ENCODE peak calls at places on chromosomes 16 and 17, in seven cellular contexts. One of them, this sample, is unnamed.

GRCh38 chr16:1354815-1355214 is 3.1 kb downstream of the GNPTG start:
- DNase-seq in left ventricle myocardium inferior: no peak
- DNase-seq in NCI-H2107: no peak
- DNase-seq in retina: no peak
- DNase-seq in epithelial cell of proximal tubule: no peak
- DNase-seq in cardiac muscle cell: no peak
- DNase-seq in WTC11: no peak
- DNase-seq in this sample: no peak

GRCh38 chr16:49776085-49776501 is 79.8 kb downstream of the ZNF423 start:
- DNase-seq in left ventricle myocardium inferior: peak
- DNase-seq in NCI-H2107: no peak
- DNase-seq in retina: peak
- DNase-seq in epithelial cell of proximal tubule: no peak
- DNase-seq in cardiac muscle cell: peak
- DNase-seq in WTC11: peak
- DNase-seq in this sample: no peak

GRCh38 chr17:6551909-6552768 is 4.2 kb downstream of the PITPNM3 start:
- DNase-seq in left ventricle myocardium inferior: no peak
- DNase-seq in NCI-H2107: no peak
- DNase-seq in retina: no peak
- DNase-seq in epithelial cell of proximal tubule: no peak
- DNase-seq in cardiac muscle cell: no peak
- DNase-seq in WTC11: no peak
- DNase-seq in this sample: no peak

GRCh38 chr17:75815399-75815798 is 28.8 kb downstream of the UNC13D start:
- DNase-seq in left ventricle myocardium inferior: no peak
- DNase-seq in NCI-H2107: no peak
- DNase-seq in retina: no peak
- DNase-seq in epithelial cell of proximal tubule: no peak
- DNase-seq in cardiac muscle cell: no peak
- DNase-seq in WTC11: no peak
- DNase-seq in this sample: no peak

GRCh38 chr16:55645986-55646385 is 9.8 kb upstream of the SLC6A2 start:
- DNase-seq in left ventricle myocardium inferior: no peak
- DNase-seq in NCI-H2107: no peak
- DNase-seq in retina: no peak
- DNase-seq in epithelial cell of proximal tubule: no peak
- DNase-seq in cardiac muscle cell: no peak
- DNase-seq in WTC11: no peak
- DNase-seq in this sample: no peak

GRCh38 chr17:66398059-66398458 is 95.6 kb downstream of the PRKCA start:
- DNase-seq in left ventricle myocardium inferior: no peak
- DNase-seq in NCI-H2107: no peak
- DNase-seq in retina: no peak
- DNase-seq in epithelial cell of proximal tubule: no peak
- DNase-seq in cardiac muscle cell: no peak
- DNase-seq in WTC11: no peak
- DNase-seq in this sample: no peak

GRCh38 chr17:63035695-63036094 is 69.7 kb downstream of the TANC2 start:
- DNase-seq in left ventricle myocardium inferior: no peak
- DNase-seq in NCI-H2107: no peak
- DNase-seq in retina: no peak
- DNase-seq in epithelial cell of proximal tubule: no peak
- DNase-seq in cardiac muscle cell: no peak
- DNase-seq in WTC11: no peak
- DNase-seq in this sample: no peak

GRCh38 chr16:12092347-12092882 is 115.9 kb downstream of the SNX29 start:
- DNase-seq in left ventricle myocardium inferior: no peak
- DNase-seq in NCI-H2107: no peak
- DNase-seq in retina: no peak
- DNase-seq in epithelial cell of proximal tubule: peak
- DNase-seq in cardiac muscle cell: no peak
- DNase-seq in WTC11: no peak
- DNase-seq in this sample: no peak

GRCh38 chr16:4675864-4676786 is 17.2 kb upstream of the NUDT16L1 start:
- DNase-seq in left ventricle myocardium inferior: no peak
- DNase-seq in NCI-H2107: no peak
- DNase-seq in retina: no peak
- DNase-seq in epithelial cell of proximal tubule: no peak
- DNase-seq in cardiac muscle cell: peak
- DNase-seq in WTC11: no peak
- DNase-seq in this sample: no peak

GRCh38 chr17:20234266-20234665 is 225.1 kb downstream of the SPECC1 start:
- DNase-seq in left ventricle myocardium inferior: no peak
- DNase-seq in NCI-H2107: no peak
- DNase-seq in retina: no peak
- DNase-seq in epithelial cell of proximal tubule: no peak
- DNase-seq in cardiac muscle cell: no peak
- DNase-seq in WTC11: no peak
- DNase-seq in this sample: no peak

GRCh38 chr17:73480740-73481139 is 163.5 kb downstream of the SDK2 start:
- DNase-seq in left ventricle myocardium inferior: peak
- DNase-seq in NCI-H2107: no peak
- DNase-seq in retina: no peak
- DNase-seq in epithelial cell of proximal tubule: no peak
- DNase-seq in cardiac muscle cell: peak
- DNase-seq in WTC11: no peak
- DNase-seq in this sample: no peak

GRCh38 chr17:38922538-38923291 is 2.7 kb upstream of the LASP1NB start:
- DNase-seq in left ventricle myocardium inferior: no peak
- DNase-seq in NCI-H2107: no peak
- DNase-seq in retina: peak
- DNase-seq in epithelial cell of proximal tubule: no peak
- DNase-seq in cardiac muscle cell: no peak
- DNase-seq in WTC11: peak
- DNase-seq in this sample: no peak

GRCh38 chr17:6231886-6232767 is 161.9 kb downstream of the WSCD1 start:
- DNase-seq in left ventricle myocardium inferior: no peak
- DNase-seq in NCI-H2107: no peak
- DNase-seq in retina: no peak
- DNase-seq in epithelial cell of proximal tubule: no peak
- DNase-seq in cardiac muscle cell: no peak
- DNase-seq in WTC11: no peak
- DNase-seq in this sample: no peak

This sample was measured in NCI-H187.